ENCODE peak calls at places on chromosomes 7 and 10, in six cellular contexts. R is neuronal stem cell, E is IMR-90, Q is H1, L is mesenchymal stem cell, W is mesendoderm. U is an unnamed sample.

GRCh38 chr7:27161214-27161720 is 4.1 kb downstream of the HOXA9 start:
- DNase-seq in R (no peak), E (no peak), Q (no peak), L (no peak), W (no peak), U (no peak)

GRCh38 chr10:35451103-35452016 is 115.1 kb downstream of the CCNY start:
- DNase-seq in R (no peak), E (peak), Q (no peak), L (peak), W (no peak), U (no peak)

GRCh38 chr7:50757703-50758390 is 24.8 kb downstream of the GRB10 start:
- DNase-seq in R (no peak), E (no peak), Q (no peak), L (no peak), W (no peak), U (no peak)

GRCh38 chr7:124022551-124022950 is 10.3 kb downstream of the TMEM229A start:
- DNase-seq in R (no peak), E (no peak), Q (no peak), L (no peak), W (no peak), U (no peak)

GRCh38 chr10:33111652-33112051 is 153.6 kb upstream of the ITGB1 start:
- DNase-seq in R (no peak), E (no peak), Q (no peak), L (no peak), W (no peak), U (no peak)

GRCh38 chr7:52540041-52540440 is 495.4 kb upstream of the POM121L12 start:
- DNase-seq in R (no peak), E (no peak), Q (no peak), L (peak), W (no peak), U (peak)

GRCh38 chr10:96512997-96513685 is 585 bp downstream of the TLL2 start:
- DNase-seq in R (no peak), E (peak), Q (no peak), L (peak), W (no peak), U (peak)

GRCh38 chr7:131899271-131900030 is 343.0 kb upstream of the PODXL start:
- DNase-seq in R (no peak), E (no peak), Q (no peak), L (no peak), W (no peak), U (no peak)

GRCh38 chr10:20624642-20625041 is 272.5 kb downstream of the NEBL start:
- DNase-seq in R (no peak), E (no peak), Q (no peak), L (peak), W (no peak), U (no peak)

GRCh38 chr7:117825132-117825531 is 48.1 kb downstream of the CTTNBP2 start:
- DNase-seq in R (no peak), E (peak), Q (no peak), L (peak), W (no peak), U (no peak)

GRCh38 chr7:128948312-128948973 is 10.7 kb downstream of the IRF5 start:
- DNase-seq in R (no peak), E (no peak), Q (no peak), L (no peak), W (no peak), U (peak)

GRCh38 chr7:151485006-151485732 is 34.5 kb downstream of the RHEB start:
- DNase-seq in R (no peak), E (peak), Q (no peak), L (peak), W (no peak), U (no peak)

GRCh38 chr7:101817031-101817929 is at the start of gene CUX1:
- DNase-seq in R (no peak), E (no peak), Q (no peak), L (peak), W (peak), U (peak)

GRCh38 chr7:107580716-107581383 is 804 bp downstream of the BCAP29 start:
- DNase-seq in R (no peak), E (no peak), Q (no peak), L (no peak), W (no peak), U (no peak)

GRCh38 chr10:10209152-10209551 is 808.5 kb upstream of the CELF2 start:
- DNase-seq in R (no peak), E (peak), Q (no peak), L (peak), W (peak), U (peak)

GRCh38 chr7:143171697-143172096 is 11.5 kb upstream of the TAS2R39 start:
- DNase-seq in R (no peak), E (no peak), Q (no peak), L (no peak), W (no peak), U (no peak)

GRCh38 chr7:143177374-143178119 is 5.7 kb upstream of the TAS2R39 start:
- DNase-seq in R (no peak), E (no peak), Q (no peak), L (no peak), W (peak), U (no peak)

GRCh38 chr7:143176128-143176527 is 7.1 kb upstream of the TAS2R39 start:
- DNase-seq in R (no peak), E (no peak), Q (no peak), L (no peak), W (no peak), U (no peak)

DNA sequence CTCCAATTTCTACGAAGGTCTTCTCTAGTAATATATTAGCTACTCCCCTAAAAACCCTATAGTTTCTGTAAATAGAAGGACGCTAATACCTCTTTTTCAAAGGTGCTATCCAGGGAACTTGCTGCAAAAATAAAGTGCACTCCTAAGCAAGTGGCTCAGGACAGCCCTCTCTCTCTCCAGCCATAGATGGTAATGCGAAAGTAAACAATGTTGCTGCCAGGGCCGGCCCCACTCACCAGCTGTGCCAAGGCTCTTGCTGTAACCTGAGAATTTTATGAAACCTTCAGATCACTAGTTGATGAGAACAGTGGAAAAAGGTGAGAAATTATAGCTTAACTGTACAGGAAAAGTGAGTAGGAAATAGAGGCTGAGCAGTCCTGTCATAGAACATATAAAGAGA is 10.9 kb upstream of the TAS2R39 start:
- DNase-seq in R (no peak), E (no peak), Q (no peak), L (no peak), W (no peak), U (no peak)
- H3K4me3 ChIP-seq in R (no peak), E (no peak), Q (no peak), L (no peak), W (no peak), U (no peak)

GRCh38 chr7:19920200-19920599 is 146.8 kb upstream of the TMEM196 start:
- DNase-seq in R (no peak), E (peak), Q (no peak), L (peak), W (peak), U (peak)

GRCh38 chr7:19919156-19920085 is 146.0 kb upstream of the TMEM196 start:
- DNase-seq in R (no peak), E (no peak), Q (no peak), L (no peak), W (peak), U (no peak)

GRCh38 chr7:19915596-19915995 is 142.2 kb upstream of the TMEM196 start:
- DNase-seq in R (no peak), E (no peak), Q (no peak), L (no peak), W (peak), U (no peak)

GRCh38 chr7:19916011-19916410 is 142.6 kb upstream of the TMEM196 start:
- DNase-seq in R (no peak), E (no peak), Q (no peak), L (no peak), W (peak), U (peak)

GRCh38 chr7:19920705-19921104 is 147.3 kb upstream of the TMEM196 start:
- DNase-seq in R (no peak), E (no peak), Q (no peak), L (no peak), W (peak), U (no peak)
- H3K23ac ChIP-seq in R (no peak), E (no peak), Q (no peak), L (no peak), W (no peak), U (no peak)

GRCh38 chr7:105530126-105530525 is 1.9 kb upstream of the RINT1 start:
- DNase-seq in R (no peak), E (no peak), Q (no peak), L (no peak), W (no peak), U (no peak)
- H3K4ac ChIP-seq in R (no peak), E (no peak), Q (no peak), L (no peak), W (no peak), U (no peak)

DNA sequence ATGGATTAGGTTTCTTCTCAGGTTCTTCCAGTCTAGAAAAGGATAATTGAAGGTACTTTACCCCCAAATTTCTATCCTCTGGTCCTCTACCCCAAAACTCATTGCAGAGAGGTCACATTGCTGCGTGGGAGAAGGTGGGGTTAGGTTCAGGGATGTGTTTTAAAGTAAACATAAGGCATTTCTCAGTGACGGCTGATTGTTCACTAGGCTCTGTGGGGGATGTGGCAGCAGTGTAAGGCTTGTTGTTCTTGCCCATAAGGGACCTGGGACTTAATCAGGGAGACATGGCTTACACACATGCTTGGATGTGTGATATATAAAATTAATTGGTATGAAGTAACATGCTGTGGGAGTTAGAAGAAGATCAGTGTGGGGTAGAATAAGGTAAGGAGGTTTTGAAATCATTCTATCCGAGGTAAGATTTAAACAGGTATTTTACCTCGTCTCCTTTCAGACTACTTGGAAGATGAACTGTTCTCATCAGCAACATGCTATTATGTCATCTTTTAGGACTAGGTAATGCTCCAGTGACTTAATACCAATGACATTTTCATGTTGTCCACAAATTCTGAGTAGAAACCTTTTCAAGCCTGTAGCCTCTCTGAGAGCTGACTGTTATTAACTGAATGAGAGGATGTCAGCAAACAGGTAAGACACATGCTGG is 6.6 kb downstream of the CCDC126 start:
- DNase-seq in R (no peak), E (no peak), Q (no peak), L (no peak), W (no peak), U (no peak)
- H3K4me3 ChIP-seq in R (no peak), E (no peak), Q (no peak), L (no peak), W (no peak), U (no peak)

U was measured in trophoblast cell.